ENCODE peak calls at places on chromosome 3, in seven cellular contexts. H is amygdala; M is T-helper 22 cell; C is HS-5; I is NCI-H1436; O is choroid plexus epithelial cell; W is stimulated activated CD8-positive, alpha-beta memory T cell treated with anti-CD3 and anti-CD28 coated beads, Interleukin-4, amount 100 ng/mL, for 4 hours. K is an unnamed sample.

GRCh38 chr3:37713820-37714204 is 147.9 kb upstream of the CTDSPL start:
- DNase-seq in H (no peak), M (no peak), C (no peak), I (no peak), O (no peak), W (no peak), K (no peak)

GRCh38 chr3:154086286-154086685 is 34.9 kb upstream of the ARHGEF26 start:
- DNase-seq in H (no peak), M (no peak), C (no peak), I (no peak), O (no peak), W (no peak), K (no peak)

GRCh38 chr3:56357266-56357665 is 111.0 kb downstream of the ERC2 start:
- DNase-seq in H (no peak), M (no peak), C (no peak), I (no peak), O (no peak), W (no peak), K (no peak)

GRCh38 chr3:123522666-123523412 is 62.0 kb downstream of the HACD2 start:
- DNase-seq in H (no peak), M (no peak), C (no peak), I (no peak), O (no peak), W (no peak), K (no peak)

GRCh38 chr3:141123677-141124410 is 72.7 kb downstream of the SPSB4 start:
- DNase-seq in H (peak; percentile 26), M (no peak), C (no peak), I (no peak), O (no peak), W (no peak), K (no peak)

GRCh38 chr3:43490640-43491185 is 131.1 kb downstream of the ANO10 start:
- DNase-seq in H (no peak), M (no peak), C (no peak), I (no peak), O (no peak), W (no peak), K (no peak)

GRCh38 chr3:144272715-144273114 is 301.1 kb downstream of the DIPK2A start:
- DNase-seq in H (no peak), M (no peak), C (no peak), I (peak; percentile 55), O (no peak), W (no peak), K (no peak)

GRCh38 chr3:143559291-143559690 is 289.0 kb downstream of the SLC9A9 start:
- DNase-seq in H (no peak), M (no peak), C (no peak), I (no peak), O (no peak), W (no peak), K (no peak)

GRCh38 chr3:89314454-89314853 is 207.0 kb downstream of the EPHA3 start:
- DNase-seq in H (no peak), M (no peak), C (no peak), I (peak; percentile 26), O (peak; percentile 81), W (no peak), K (no peak)

GRCh38 chr3:53822331-53822741 is 23.9 kb downstream of the CHDH start:
- DNase-seq in H (no peak), M (no peak), C (no peak), I (no peak), O (no peak), W (no peak), K (no peak)

GRCh38 chr3:50777680-50778079 is 103.0 kb downstream of the DOCK3 start:
- DNase-seq in H (no peak), M (no peak), C (no peak), I (no peak), O (no peak), W (no peak), K (no peak)

GRCh38 chr3:171455603-171456550 is 4.3 kb downstream of the TNIK start:
- DNase-seq in H (no peak), M (no peak), C (no peak), I (no peak), O (no peak), W (no peak), K (no peak)

GRCh38 chr3:89300519-89300918 is 193.1 kb downstream of the EPHA3 start:
- DNase-seq in H (no peak), M (no peak), C (no peak), I (no peak), O (peak; percentile 10), W (no peak), K (no peak)

GRCh38 chr3:132253262-132253878 is 63.8 kb upstream of the ACP3 start:
- DNase-seq in H (no peak), M (no peak), C (no peak), I (peak; percentile 64), O (peak; percentile 89), W (no peak), K (no peak)

GRCh38 chr3:174330303-174330702 is 528.8 kb upstream of the NAALADL2 start:
- DNase-seq in H (no peak), M (no peak), C (peak; percentile 96), I (no peak), O (peak; percentile 51), W (no peak), K (no peak)

GRCh38 chr3:115518100-115518852 is 105.0 kb upstream of the GAP43 start:
- DNase-seq in H (no peak), M (no peak), C (peak; percentile 74), I (peak; percentile 12), O (peak; percentile 85), W (no peak), K (no peak)

GRCh38 chr3:188914556-188914955 is 257.2 kb upstream of the TPRG1 start:
- DNase-seq in H (no peak), M (no peak), C (no peak), I (no peak), O (peak; percentile 42), W (no peak), K (no peak)

GRCh38 chr3:112377418-112378071 is 44.6 kb downstream of the CD200 start:
- DNase-seq in H (no peak), M (no peak), C (no peak), I (no peak), O (peak; percentile 80), W (no peak), K (no peak)

GRCh38 chr3:56806407-56806806 is 4.7 kb upstream of the ARHGEF3 start:
- DNase-seq in H (peak; percentile 40), M (no peak), C (no peak), I (no peak), O (no peak), W (no peak), K (no peak)

GRCh38 chr3:15499536-15499935 is 22.0 kb downstream of the COLQ start:
- DNase-seq in H (no peak), M (no peak), C (no peak), I (no peak), O (no peak), W (no peak), K (no peak)

GRCh38 chr3:38136272-38136806 is 588 bp downstream of the ACAA1 start:
- DNase-seq in H (no peak), M (no peak), C (no peak), I (no peak), O (peak; percentile 27), W (no peak), K (no peak)

GRCh38 chr3:121018917-121019321 is 110.9 kb downstream of the STXBP5L start:
- DNase-seq in H (no peak), M (no peak), C (no peak), I (no peak), O (no peak), W (no peak), K (no peak)

GRCh38 chr3:25573386-25574171 is 91.1 kb downstream of the TOP2B start:
- DNase-seq in H (no peak), M (no peak), C (peak; percentile 47), I (no peak), O (peak; percentile 60), W (no peak), K (no peak)

GRCh38 chr3:74302959-74303358 is 311.5 kb downstream of the CNTN3 start:
- DNase-seq in H (no peak), M (no peak), C (no peak), I (no peak), O (no peak), W (no peak), K (no peak)

GRCh38 chr3:49653016-49653415 is 21.1 kb upstream of the APEH start:
- DNase-seq in H (no peak), M (no peak), C (no peak), I (no peak), O (no peak), W (no peak), K (no peak)

GRCh38 chr3:165748094-165748493 is 89.1 kb downstream of the BCHE start:
- DNase-seq in H (no peak), M (no peak), C (no peak), I (no peak), O (no peak), W (no peak), K (no peak)

GRCh38 chr3:128906031-128906803 is 26.8 kb downstream of the ACAD9 start:
- DNase-seq in H (no peak), M (no peak), C (no peak), I (no peak), O (no peak), W (no peak), K (no peak)

GRCh38 chr3:32176989-32177701 is 61.3 kb upstream of the CMTM8 start:
- DNase-seq in H (no peak), M (no peak), C (peak; percentile 61), I (peak; percentile 18), O (peak; percentile 74), W (peak; percentile 35), K (peak; percentile 81)

GRCh38 chr3:60053518-60054265 is 1003.9 kb upstream of the CFAP20DC start:
- DNase-seq in H (no peak), M (no peak), C (peak; percentile 19), I (no peak), O (no peak), W (peak; percentile 7), K (no peak)

GRCh38 chr3:52236424-52236886 is 2.5 kb downstream of the TWF2 start:
- DNase-seq in H (no peak), M (no peak), C (no peak), I (no peak), O (no peak), W (no peak), K (no peak)

GRCh38 chr3:134086616-134087015 is 56.9 kb upstream of the SLCO2A1 start:
- DNase-seq in H (no peak), M (no peak), C (no peak), I (no peak), O (no peak), W (no peak), K (no peak)

K was measured in naive thymus-derived CD4-positive, alpha-beta T cell.